ENCODE peak calls at places on chromosomes 4 and X, in six cellular contexts. One of them, this sample, is unnamed.

GRCh38 chrX:150772150-150772970 is 79.2 kb downstream of the MTMR1 start:
- DNase-seq in LHCN-M2: peak
- DNase-seq in foreskin fibroblast: peak
- DNase-seq in endodermal cell: peak
- DNase-seq in HS-27A: no peak
- DNase-seq in mucosa of gallbladder: peak
- DNase-seq in this sample: peak

GRCh38 chrX:155535866-155536265 is 76.9 kb downstream of the TMLHE start:
- DNase-seq in LHCN-M2: peak
- DNase-seq in foreskin fibroblast: no peak
- DNase-seq in endodermal cell: no peak
- DNase-seq in HS-27A: no peak
- DNase-seq in mucosa of gallbladder: no peak
- DNase-seq in this sample: no peak

GRCh38 chrX:155893513-155893912 is 12.4 kb downstream of the VAMP7 start:
- DNase-seq in LHCN-M2: no peak
- DNase-seq in foreskin fibroblast: no peak
- DNase-seq in endodermal cell: no peak
- DNase-seq in HS-27A: no peak
- DNase-seq in mucosa of gallbladder: no peak
- DNase-seq in this sample: no peak

GRCh38 chrX:83509246-83509801 is 1.2 kb downstream of the POU3F4 start:
- DNase-seq in LHCN-M2: no peak
- DNase-seq in foreskin fibroblast: no peak
- DNase-seq in endodermal cell: peak
- DNase-seq in HS-27A: no peak
- DNase-seq in mucosa of gallbladder: no peak
- DNase-seq in this sample: no peak

GRCh38 chrX:134631404-134632346 is 26.6 kb downstream of the PLAC1 start:
- DNase-seq in LHCN-M2: peak
- DNase-seq in foreskin fibroblast: peak
- DNase-seq in endodermal cell: no peak
- DNase-seq in HS-27A: no peak
- DNase-seq in mucosa of gallbladder: no peak
- DNase-seq in this sample: no peak

GRCh38 chrX:42237956-42238355 is 314.6 kb upstream of the CASK start:
- DNase-seq in LHCN-M2: no peak
- DNase-seq in foreskin fibroblast: no peak
- DNase-seq in endodermal cell: no peak
- DNase-seq in HS-27A: no peak
- DNase-seq in mucosa of gallbladder: no peak
- DNase-seq in this sample: no peak

GRCh38 chrX:11741574-11741973 is 16.5 kb upstream of the MSL3 start:
- DNase-seq in LHCN-M2: no peak
- DNase-seq in foreskin fibroblast: no peak
- DNase-seq in endodermal cell: no peak
- DNase-seq in HS-27A: no peak
- DNase-seq in mucosa of gallbladder: no peak
- DNase-seq in this sample: no peak

GRCh38 chrX:53230116-53230515 is 5.1 kb upstream of the KDM5C start:
- DNase-seq in LHCN-M2: no peak
- DNase-seq in foreskin fibroblast: no peak
- DNase-seq in endodermal cell: no peak
- DNase-seq in HS-27A: no peak
- DNase-seq in mucosa of gallbladder: no peak
- DNase-seq in this sample: no peak

GRCh38 chr4:104860227-104861123 is 286.2 kb upstream of the TET2 start:
- DNase-seq in LHCN-M2: peak
- DNase-seq in foreskin fibroblast: peak
- DNase-seq in endodermal cell: peak
- DNase-seq in HS-27A: peak
- DNase-seq in mucosa of gallbladder: peak
- DNase-seq in this sample: peak

GRCh38 chr4:7244766-7245320 is 52.5 kb downstream of the SORCS2 start:
- DNase-seq in LHCN-M2: no peak
- DNase-seq in foreskin fibroblast: no peak
- DNase-seq in endodermal cell: no peak
- DNase-seq in HS-27A: no peak
- DNase-seq in mucosa of gallbladder: no peak
- DNase-seq in this sample: no peak

GRCh38 chrX:44975666-44976263 is 102.8 kb downstream of the KDM6A start:
- DNase-seq in LHCN-M2: no peak
- DNase-seq in foreskin fibroblast: no peak
- DNase-seq in endodermal cell: no peak
- DNase-seq in HS-27A: no peak
- DNase-seq in mucosa of gallbladder: no peak
- DNase-seq in this sample: no peak

GRCh38 chr4:83112239-83112638 is 2.3 kb downstream of the PLAC8 start:
- DNase-seq in LHCN-M2: no peak
- DNase-seq in foreskin fibroblast: no peak
- DNase-seq in endodermal cell: no peak
- DNase-seq in HS-27A: no peak
- DNase-seq in mucosa of gallbladder: no peak
- DNase-seq in this sample: no peak

GRCh38 chr4:3306465-3306864 is 13.6 kb downstream of the RGS12 start:
- DNase-seq in LHCN-M2: no peak
- DNase-seq in foreskin fibroblast: no peak
- DNase-seq in endodermal cell: peak
- DNase-seq in HS-27A: no peak
- DNase-seq in mucosa of gallbladder: no peak
- DNase-seq in this sample: no peak

GRCh38 chrX:68536429-68536828 is 37.6 kb downstream of the YIPF6 start:
- DNase-seq in LHCN-M2: no peak
- DNase-seq in foreskin fibroblast: no peak
- DNase-seq in endodermal cell: no peak
- DNase-seq in HS-27A: no peak
- DNase-seq in mucosa of gallbladder: no peak
- DNase-seq in this sample: no peak

GRCh38 chr4:119540249-119540648 is 88.4 kb downstream of the PDE5A start:
- DNase-seq in LHCN-M2: peak
- DNase-seq in foreskin fibroblast: no peak
- DNase-seq in endodermal cell: no peak
- DNase-seq in HS-27A: no peak
- DNase-seq in mucosa of gallbladder: no peak
- DNase-seq in this sample: no peak

GRCh38 chr4:172648471-172648870 is 520.1 kb upstream of the GALNT7 start:
- DNase-seq in LHCN-M2: peak
- DNase-seq in foreskin fibroblast: peak
- DNase-seq in endodermal cell: no peak
- DNase-seq in HS-27A: no peak
- DNase-seq in mucosa of gallbladder: no peak
- DNase-seq in this sample: no peak

GRCh38 chr4:56619160-56619559 is 61.9 kb downstream of the HOPX start:
- DNase-seq in LHCN-M2: peak
- DNase-seq in foreskin fibroblast: peak
- DNase-seq in endodermal cell: no peak
- DNase-seq in HS-27A: no peak
- DNase-seq in mucosa of gallbladder: no peak
- DNase-seq in this sample: no peak

This sample was measured in NCI-H446 treated with DMSO at 0.1 percent for 48 hours.